ENCODE peak calls at places on chromosomes 5 and 9, in four cellular contexts. Q is H1, V is K562, G is HepG2. N is an unnamed sample.

GRCh38 chr9:73089304-73089985 is 62.2 kb upstream of the ANXA1 start:
- DNase-seq in V (no peak), Q (no peak), G (no peak), N (no peak)

GRCh38 chr9:128103589-128103962 is 24.0 kb downstream of the PTGES2 start:
- DNase-seq in G (peak), Q (no peak), V (no peak), N (no peak)

GRCh38 chr9:107019216-107019615 is 156.2 kb downstream of the ZNF462 start:
- DNase-seq in V (no peak), G (no peak), Q (no peak), N (no peak)

GRCh38 chr5:146751781-146752401 is 126.7 kb downstream of the PPP2R2B start:
- DNase-seq in V (no peak), Q (no peak), G (no peak), N (no peak)

GRCh38 chr9:35606726-35607125 is 1.7 kb downstream of the TESK1 start:
- DNase-seq in V (no peak), Q (no peak), G (no peak), N (no peak)

GRCh38 chr5:61184708-61185107 is 22.4 kb upstream of the SMIM15 start:
- DNase-seq in V (no peak), G (no peak), Q (no peak), N (no peak)

GRCh38 chr5:59259238-59259637 is 634.3 kb downstream of the PDE4D start:
- DNase-seq in Q (no peak), G (no peak), V (no peak), N (no peak)

GRCh38 chr5:108136493-108136892 is 245.4 kb downstream of the FBXL17 start:
- DNase-seq in V (no peak), G (no peak), Q (no peak), N (no peak)

GRCh38 chr9:128282500-128282899 is 6.4 kb downstream of the SWI5 start:
- DNase-seq in G (no peak), Q (no peak), V (no peak), N (no peak)

GRCh38 chr5:55027589-55027988 is 3.5 kb downstream of the GZMK start:
- DNase-seq in V (no peak), G (no peak), Q (no peak), N (no peak)

GRCh38 chr5:125882061-125882460 is 541.1 kb upstream of the GRAMD2B start:
- DNase-seq in V (no peak), G (no peak), Q (no peak), N (no peak)

GRCh38 chr9:134626576-134627416 is 14.8 kb upstream of the COL5A1 start:
- DNase-seq in Q (no peak), V (no peak), G (no peak), N (no peak)

GRCh38 chr9:88443480-88444113 is 55.4 kb downstream of the SPIN1 start:
- DNase-seq in V (no peak), Q (no peak), G (no peak), N (no peak)

GRCh38 chr9:78994476-78994875 is 577.3 kb upstream of the TLE4 start:
- DNase-seq in Q (no peak), V (no peak), G (no peak), N (no peak)

GRCh38 chr5:113340537-113340936 is 94.3 kb downstream of the TSSK1B start:
- DNase-seq in V (no peak), Q (no peak), G (no peak), N (no peak)

GRCh38 chr9:89444212-89444611 is 53.7 kb downstream of the SEMA4D start:
- DNase-seq in V (no peak), G (no peak), Q (no peak), N (no peak)

GRCh38 chr5:51396797-51397196 is 13.5 kb downstream of the ISL1 start:
- DNase-seq in Q (no peak), G (no peak), V (no peak), N (no peak)

GRCh38 chr5:96433066-96433447 is at the start of gene PCSK1:
- DNase-seq in V (no peak), Q (no peak), G (no peak), N (no peak)

GRCh38 chr9:110114888-110115259 is 93.1 kb downstream of the C9orf152 start:
- DNase-seq in G (no peak), Q (no peak), V (no peak), N (no peak)

GRCh38 chr9:125568616-125569015 is 138.4 kb downstream of the MAPKAP1 start:
- DNase-seq in V (no peak), Q (no peak), G (no peak), N (no peak)

GRCh38 chr5:174999581-174999980 is 275.2 kb downstream of the MSX2 start:
- DNase-seq in V (no peak), G (no peak), Q (no peak), N (no peak)

GRCh38 chr9:81955625-81956024 is 12.3 kb downstream of the SPATA31D3 start:
- DNase-seq in V (no peak), G (no peak), Q (no peak), N (no peak)

GRCh38 chr5:124790261-124790894 is 43.9 kb upstream of the ZNF608 start:
- DNase-seq in Q (no peak), G (no peak), V (no peak), N (peak)

GRCh38 chr9:137295313-137296213 is 6.5 kb downstream of the NRARP start:
- DNase-seq in V (peak), G (no peak), Q (no peak), N (peak)

GRCh38 chr9:136728080-136728547 is 14.6 kb downstream of the LCN10 start:
- DNase-seq in Q (no peak), V (peak), G (peak), N (peak)

GRCh38 chr5:88245893-88246244 is 22.8 kb downstream of the TMEM161B start:
- DNase-seq in V (no peak), G (peak), Q (no peak), N (no peak)
- TF ChIP-seq RFX5 in V (no peak), G (no peak), Q (no peak), N (no peak)

GRCh38 chr9:118316831-118317230 is 612.6 kb downstream of the TLR4 start:
- DNase-seq in G (no peak), Q (no peak), V (no peak), N (no peak)

GRCh38 chr9:118321823-118322222 is 617.6 kb downstream of the TLR4 start:
- DNase-seq in V (no peak), G (no peak), Q (no peak), N (no peak)

GRCh38 chr9:118318770-118319443 is 614.7 kb downstream of the TLR4 start:
- DNase-seq in G (no peak), V (no peak), Q (no peak), N (peak)
- TF ChIP-seq MAFK in G (no peak), V (no peak), Q (no peak), N (peak)

DNA sequence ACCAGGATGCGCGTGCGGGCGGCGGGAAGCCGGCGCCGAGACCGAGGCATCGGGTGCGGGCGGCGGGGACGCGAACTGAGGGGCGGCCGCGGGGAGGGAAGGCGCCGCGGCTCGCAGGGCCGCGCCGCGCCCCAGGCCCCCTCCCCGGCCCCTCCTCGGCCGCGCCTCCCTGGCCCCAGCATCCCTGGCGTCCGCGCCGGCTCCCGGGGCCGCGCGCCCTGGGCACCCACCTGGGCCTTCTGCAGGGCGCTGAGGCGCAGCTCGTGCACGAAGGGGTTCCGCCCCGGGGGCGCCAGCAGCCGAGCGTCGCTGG is 324 bp downstream of the LPCAT1 start:
- DNase-seq in Q (no peak), V (peak), G (no peak), N (no peak)
- TF ChIP-seq CHD2 in Q (no peak), V (no peak), G (no peak), N (no peak)

GRCh38 chr5:1127991-1128785 is 16.3 kb upstream of the SLC12A7 start:
- DNase-seq in Q (no peak), G (no peak), V (no peak), N (no peak)
- TF ChIP-seq RFX5 in Q (no peak), G (no peak), V (no peak), N (no peak)

GRCh38 chr5:36371366-36371765 is 69.7 kb upstream of the RANBP3L start:
- DNase-seq in V (no peak), G (no peak), Q (no peak), N (no peak)

GRCh38 chr5:36377192-36377591 is 75.5 kb upstream of the RANBP3L start:
- DNase-seq in G (no peak), V (no peak), Q (no peak), N (no peak)

GRCh38 chr5:36373527-36374086 is 71.9 kb upstream of the RANBP3L start:
- DNase-seq in G (peak), Q (no peak), V (no peak), N (peak)

GRCh38 chr5:36378551-36378950 is 76.8 kb upstream of the RANBP3L start:
- DNase-seq in V (no peak), G (no peak), Q (no peak), N (no peak)

GRCh38 chr5:36374275-36374862 is 72.7 kb upstream of the RANBP3L start:
- DNase-seq in G (no peak), Q (no peak), V (no peak), N (no peak)
- TF ChIP-seq MAFK in G (no peak), Q (no peak), V (no peak), N (no peak)

GRCh38 chr9:96069821-96070220 is 194.3 kb downstream of the ERCC6L2 start:
- DNase-seq in V (no peak), G (no peak), Q (no peak), N (no peak)

GRCh38 chr9:96068511-96068910 is 193.0 kb downstream of the ERCC6L2 start:
- DNase-seq in Q (no peak), V (no peak), G (no peak), N (no peak)

GRCh38 chr9:96065482-96066251 is 190.2 kb downstream of the ERCC6L2 start:
- DNase-seq in G (no peak), V (no peak), Q (no peak), N (no peak)

GRCh38 chr9:96067004-96067403 is 191.5 kb downstream of the ERCC6L2 start:
- DNase-seq in G (no peak), V (no peak), Q (no peak), N (no peak)

DNA sequence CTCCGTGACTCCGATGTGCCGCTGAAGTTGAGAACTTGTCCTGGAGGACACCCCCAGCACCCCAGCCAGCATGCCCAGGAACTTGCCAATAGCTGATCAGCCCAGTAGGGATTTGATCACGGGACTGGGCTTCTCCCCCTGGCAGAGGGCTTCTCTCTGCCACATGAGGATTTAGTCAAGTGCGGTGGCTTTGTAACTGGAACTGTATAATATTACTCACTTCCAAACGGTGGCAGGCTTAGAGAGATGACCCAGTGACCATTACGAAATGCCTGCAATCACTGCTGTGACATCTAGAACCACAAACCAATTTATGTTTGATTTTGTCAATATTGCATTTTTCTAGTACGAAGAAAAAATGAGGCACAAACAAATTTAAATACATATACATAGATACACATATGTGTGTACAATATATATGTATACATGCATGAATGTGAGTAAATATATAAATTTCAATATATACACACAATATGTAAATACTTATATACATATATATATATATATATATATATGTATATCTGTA is 192.1 kb downstream of the ERCC6L2 start:
- DNase-seq in V (no peak), G (no peak), Q (no peak), N (no peak)
- TF ChIP-seq CHD2 in V (no peak), G (no peak), Q (no peak), N (no peak)

GRCh38 chr5:87268970-87269377 is 1.3 kb downstream of the RASA1 start:
- DNase-seq in G (no peak), V (no peak), Q (no peak), N (no peak)
- TF ChIP-seq RFX5 in G (no peak), V (no peak), Q (no peak), N (no peak)